ENCODE peak calls at places on chromosomes 12 and 14, in six cellular contexts. One of them, this sample, is unnamed.

GRCh38 chr12:114447274-114447716 is 41.4 kb upstream of the TBX5 start:
- DNase-seq in right lobe of liver: peak; percentile 48
- DNase-seq in CD8-positive, alpha-beta T cell: no peak
- DNase-seq in effector memory CD4-positive, alpha-beta T cell: no peak
- DNase-seq in adipocyte: no peak
- DNase-seq in esophagus squamous epithelium: no peak
- DNase-seq in this sample: no peak

GRCh38 chr14:50109342-50109741 is 7.0 kb downstream of the VCPKMT start:
- DNase-seq in right lobe of liver: no peak
- DNase-seq in CD8-positive, alpha-beta T cell: no peak
- DNase-seq in effector memory CD4-positive, alpha-beta T cell: no peak
- DNase-seq in adipocyte: peak; percentile 44
- DNase-seq in esophagus squamous epithelium: no peak
- DNase-seq in this sample: no peak

GRCh38 chr14:105248368-105249174 is at the start of gene BTBD6:
- DNase-seq in right lobe of liver: peak; percentile 91
- DNase-seq in CD8-positive, alpha-beta T cell: peak; percentile 88
- DNase-seq in effector memory CD4-positive, alpha-beta T cell: peak; percentile 81
- DNase-seq in adipocyte: peak; percentile 95
- DNase-seq in esophagus squamous epithelium: no peak
- DNase-seq in this sample: peak; percentile 84

GRCh38 chr12:45732936-45733335 is 3.4 kb downstream of the ARID2 start:
- DNase-seq in right lobe of liver: no peak
- DNase-seq in CD8-positive, alpha-beta T cell: no peak
- DNase-seq in effector memory CD4-positive, alpha-beta T cell: no peak
- DNase-seq in adipocyte: peak; percentile 30
- DNase-seq in esophagus squamous epithelium: no peak
- DNase-seq in this sample: no peak

GRCh38 chr12:53543539-53543938 is 36.3 kb upstream of the NPFF start:
- DNase-seq in right lobe of liver: no peak
- DNase-seq in CD8-positive, alpha-beta T cell: peak; percentile 27
- DNase-seq in effector memory CD4-positive, alpha-beta T cell: peak; percentile 7
- DNase-seq in adipocyte: peak; percentile 86
- DNase-seq in esophagus squamous epithelium: no peak
- DNase-seq in this sample: peak; percentile 16

GRCh38 chr14:103058209-103059055 is 1.1 kb upstream of the CDC42BPB start:
- DNase-seq in right lobe of liver: no peak
- DNase-seq in CD8-positive, alpha-beta T cell: no peak
- DNase-seq in effector memory CD4-positive, alpha-beta T cell: no peak
- DNase-seq in adipocyte: no peak
- DNase-seq in esophagus squamous epithelium: no peak
- DNase-seq in this sample: no peak

GRCh38 chr14:100144645-100144995 is 14.8 kb downstream of the DEGS2 start:
- DNase-seq in right lobe of liver: no peak
- DNase-seq in CD8-positive, alpha-beta T cell: no peak
- DNase-seq in effector memory CD4-positive, alpha-beta T cell: no peak
- DNase-seq in adipocyte: no peak
- DNase-seq in esophagus squamous epithelium: no peak
- DNase-seq in this sample: no peak

GRCh38 chr12:5383961-5384360 is 47.9 kb upstream of the NTF3 start:
- DNase-seq in right lobe of liver: no peak
- DNase-seq in CD8-positive, alpha-beta T cell: no peak
- DNase-seq in effector memory CD4-positive, alpha-beta T cell: no peak
- DNase-seq in adipocyte: no peak
- DNase-seq in esophagus squamous epithelium: no peak
- DNase-seq in this sample: no peak

GRCh38 chr12:104672501-104673265 is 215.9 kb downstream of the CHST11 start:
- DNase-seq in right lobe of liver: no peak
- DNase-seq in CD8-positive, alpha-beta T cell: no peak
- DNase-seq in effector memory CD4-positive, alpha-beta T cell: no peak
- DNase-seq in adipocyte: no peak
- DNase-seq in esophagus squamous epithelium: no peak
- DNase-seq in this sample: no peak

GRCh38 chr14:84490081-84490480 is 1039.9 kb upstream of the FLRT2 start:
- DNase-seq in right lobe of liver: no peak
- DNase-seq in CD8-positive, alpha-beta T cell: no peak
- DNase-seq in effector memory CD4-positive, alpha-beta T cell: no peak
- DNase-seq in adipocyte: no peak
- DNase-seq in esophagus squamous epithelium: no peak
- DNase-seq in this sample: no peak

GRCh38 chr12:25135531-25136154 is 59.3 kb downstream of the DNAI7 start:
- DNase-seq in right lobe of liver: no peak
- DNase-seq in CD8-positive, alpha-beta T cell: no peak
- DNase-seq in effector memory CD4-positive, alpha-beta T cell: no peak
- DNase-seq in adipocyte: no peak
- DNase-seq in esophagus squamous epithelium: no peak
- DNase-seq in this sample: no peak

GRCh38 chr14:24275524-24276139 is 4.2 kb upstream of the RABGGTA start:
- DNase-seq in right lobe of liver: peak; percentile 9
- DNase-seq in CD8-positive, alpha-beta T cell: no peak
- DNase-seq in effector memory CD4-positive, alpha-beta T cell: no peak
- DNase-seq in adipocyte: no peak
- DNase-seq in esophagus squamous epithelium: no peak
- DNase-seq in this sample: no peak

GRCh38 chr12:51388066-51388799 is 3.0 kb downstream of the GALNT6 start:
- DNase-seq in right lobe of liver: no peak
- DNase-seq in CD8-positive, alpha-beta T cell: no peak
- DNase-seq in effector memory CD4-positive, alpha-beta T cell: no peak
- DNase-seq in adipocyte: peak; percentile 93
- DNase-seq in esophagus squamous epithelium: no peak
- DNase-seq in this sample: no peak

GRCh38 chr12:46219147-46219891 is 49.5 kb downstream of the SLC38A1 start:
- DNase-seq in right lobe of liver: no peak
- DNase-seq in CD8-positive, alpha-beta T cell: no peak
- DNase-seq in effector memory CD4-positive, alpha-beta T cell: no peak
- DNase-seq in adipocyte: no peak
- DNase-seq in esophagus squamous epithelium: no peak
- DNase-seq in this sample: no peak

GRCh38 chr14:31270196-31270772 is 62.7 kb upstream of the HECTD1 start:
- DNase-seq in right lobe of liver: no peak
- DNase-seq in CD8-positive, alpha-beta T cell: no peak
- DNase-seq in effector memory CD4-positive, alpha-beta T cell: no peak
- DNase-seq in adipocyte: no peak
- DNase-seq in esophagus squamous epithelium: no peak
- DNase-seq in this sample: no peak

GRCh38 chr12:71846322-71846940 is 6.9 kb downstream of the TBC1D15 start:
- DNase-seq in right lobe of liver: no peak
- DNase-seq in CD8-positive, alpha-beta T cell: no peak
- DNase-seq in effector memory CD4-positive, alpha-beta T cell: no peak
- DNase-seq in adipocyte: peak; percentile 75
- DNase-seq in esophagus squamous epithelium: no peak
- DNase-seq in this sample: no peak

GRCh38 chr12:3022961-3023360 is 54.2 kb upstream of the TSPAN9 start:
- DNase-seq in right lobe of liver: no peak
- DNase-seq in CD8-positive, alpha-beta T cell: no peak
- DNase-seq in effector memory CD4-positive, alpha-beta T cell: no peak
- DNase-seq in adipocyte: no peak
- DNase-seq in esophagus squamous epithelium: no peak
- DNase-seq in this sample: no peak

GRCh38 chr14:75079521-75079920 is 10.1 kb downstream of the ZC2HC1C start:
- DNase-seq in right lobe of liver: no peak
- DNase-seq in CD8-positive, alpha-beta T cell: no peak
- DNase-seq in effector memory CD4-positive, alpha-beta T cell: no peak
- DNase-seq in adipocyte: peak; percentile 56
- DNase-seq in esophagus squamous epithelium: no peak
- DNase-seq in this sample: no peak

GRCh38 chr12:5498081-5498480 is 66.2 kb downstream of the NTF3 start:
- DNase-seq in right lobe of liver: no peak
- DNase-seq in CD8-positive, alpha-beta T cell: no peak
- DNase-seq in effector memory CD4-positive, alpha-beta T cell: no peak
- DNase-seq in adipocyte: no peak
- DNase-seq in esophagus squamous epithelium: no peak
- DNase-seq in this sample: no peak

GRCh38 chr14:80206351-80206750 is 5.0 kb downstream of the DIO2 start:
- DNase-seq in right lobe of liver: no peak
- DNase-seq in CD8-positive, alpha-beta T cell: no peak
- DNase-seq in effector memory CD4-positive, alpha-beta T cell: no peak
- DNase-seq in adipocyte: no peak
- DNase-seq in esophagus squamous epithelium: no peak
- DNase-seq in this sample: no peak

GRCh38 chr12:107225626-107226025 is 132.3 kb upstream of the CRY1 start:
- DNase-seq in right lobe of liver: no peak
- DNase-seq in CD8-positive, alpha-beta T cell: no peak
- DNase-seq in effector memory CD4-positive, alpha-beta T cell: no peak
- DNase-seq in adipocyte: peak; percentile 33
- DNase-seq in esophagus squamous epithelium: no peak
- DNase-seq in this sample: no peak

GRCh38 chr12:127355061-127355820 is 911.7 kb upstream of the TMEM132C start:
- DNase-seq in right lobe of liver: no peak
- DNase-seq in CD8-positive, alpha-beta T cell: no peak
- DNase-seq in effector memory CD4-positive, alpha-beta T cell: no peak
- DNase-seq in adipocyte: peak; percentile 50
- DNase-seq in esophagus squamous epithelium: no peak
- DNase-seq in this sample: no peak

GRCh38 chr12:50062733-50063452 is 5.5 kb downstream of the ASIC1 start:
- DNase-seq in right lobe of liver: peak; percentile 22
- DNase-seq in CD8-positive, alpha-beta T cell: no peak
- DNase-seq in effector memory CD4-positive, alpha-beta T cell: no peak
- DNase-seq in adipocyte: no peak
- DNase-seq in esophagus squamous epithelium: no peak
- DNase-seq in this sample: no peak

GRCh38 chr12:59911516-59911915 is 315.7 kb downstream of the SLC16A7 start:
- DNase-seq in right lobe of liver: no peak
- DNase-seq in CD8-positive, alpha-beta T cell: no peak
- DNase-seq in effector memory CD4-positive, alpha-beta T cell: no peak
- DNase-seq in adipocyte: no peak
- DNase-seq in esophagus squamous epithelium: no peak
- DNase-seq in this sample: no peak

GRCh38 chr12:26746315-26746714 is 86.7 kb downstream of the ITPR2 start:
- DNase-seq in right lobe of liver: no peak
- DNase-seq in CD8-positive, alpha-beta T cell: no peak
- DNase-seq in effector memory CD4-positive, alpha-beta T cell: no peak
- DNase-seq in adipocyte: peak; percentile 73
- DNase-seq in esophagus squamous epithelium: no peak
- DNase-seq in this sample: no peak

GRCh38 chr14:80427101-80427500 is 215.8 kb upstream of the DIO2 start:
- DNase-seq in right lobe of liver: no peak
- DNase-seq in CD8-positive, alpha-beta T cell: no peak
- DNase-seq in effector memory CD4-positive, alpha-beta T cell: no peak
- DNase-seq in adipocyte: no peak
- DNase-seq in esophagus squamous epithelium: no peak
- DNase-seq in this sample: no peak

GRCh38 chr12:31589582-31589895 is 1.4 kb downstream of the DENND5B start:
- DNase-seq in right lobe of liver: no peak
- DNase-seq in CD8-positive, alpha-beta T cell: no peak
- DNase-seq in effector memory CD4-positive, alpha-beta T cell: no peak
- DNase-seq in adipocyte: peak; percentile 85
- DNase-seq in esophagus squamous epithelium: no peak
- DNase-seq in this sample: no peak

GRCh38 chr14:21063479-21063878 is 5.9 kb downstream of the RNASE8 start:
- DNase-seq in right lobe of liver: no peak
- DNase-seq in CD8-positive, alpha-beta T cell: no peak
- DNase-seq in effector memory CD4-positive, alpha-beta T cell: no peak
- DNase-seq in adipocyte: peak; percentile 50
- DNase-seq in esophagus squamous epithelium: no peak
- DNase-seq in this sample: no peak

DNA sequence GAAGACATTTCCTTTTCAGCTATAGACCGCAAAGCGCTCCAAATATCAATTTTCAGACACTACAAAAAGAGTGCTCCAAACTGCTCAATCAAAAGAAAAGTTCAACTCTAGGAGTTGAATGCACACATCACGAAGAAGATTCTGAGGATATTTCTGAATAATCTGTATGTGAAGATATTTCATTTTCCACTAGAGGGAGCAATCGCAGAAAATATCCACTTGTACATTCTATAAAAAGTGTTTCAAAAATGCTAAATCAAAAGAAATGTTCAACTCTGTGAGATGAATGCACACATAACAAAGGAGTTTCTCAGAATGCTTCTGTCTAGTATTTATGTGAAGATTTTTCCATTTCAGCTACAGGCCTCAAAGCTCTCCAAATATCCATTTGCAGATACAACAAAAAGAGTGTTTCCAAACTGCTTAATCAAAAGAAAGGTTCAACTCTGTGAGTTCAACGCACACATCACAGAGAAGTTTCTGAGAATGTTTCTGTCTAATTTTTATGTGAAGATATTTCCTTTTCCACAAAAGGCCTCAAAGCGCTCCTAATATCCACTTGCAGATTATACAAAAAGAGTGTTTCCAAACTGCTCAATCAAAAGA is 643.8 kb upstream of the ALG10B start:
- DNase-seq in right lobe of liver: no peak
- DNase-seq in CD8-positive, alpha-beta T cell: no peak
- DNase-seq in effector memory CD4-positive, alpha-beta T cell: no peak
- DNase-seq in adipocyte: peak; percentile 30
- DNase-seq in esophagus squamous epithelium: no peak
- DNase-seq in this sample: no peak
- H3K9me3 ChIP-seq in right lobe of liver: no peaks in the 10 kb centered on the region
- H3K9me3 ChIP-seq in CD8-positive, alpha-beta T cell: no peaks in the 10 kb centered on the region
- H3K9me3 ChIP-seq in effector memory CD4-positive, alpha-beta T cell: no peaks in the 10 kb centered on the region
- H3K9me3 ChIP-seq in adipocyte: no peaks in the 10 kb centered on the region
- H3K9me3 ChIP-seq in esophagus squamous epithelium: no peaks in the 10 kb centered on the region
- H3K9me3 ChIP-seq in this sample: no peaks in the 10 kb centered on the region

DNA sequence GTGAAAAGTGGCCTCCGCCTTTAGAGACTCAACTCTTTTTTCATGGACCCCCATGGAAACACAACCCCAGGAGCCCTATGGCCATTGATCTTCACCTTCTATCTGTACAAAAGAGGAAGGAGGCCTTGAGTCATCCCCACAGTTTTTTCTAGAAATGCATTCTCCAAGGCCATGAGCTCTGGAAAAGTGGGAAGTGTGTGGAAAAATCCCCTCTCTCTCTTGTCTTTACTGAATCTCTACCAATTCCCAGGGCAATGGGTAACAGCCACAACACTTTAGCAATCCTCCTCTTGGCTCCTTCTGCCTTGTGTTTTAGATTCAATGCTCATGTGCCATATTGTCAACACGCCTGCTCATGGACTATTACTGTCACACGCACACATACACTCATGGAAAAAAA is 260.1 kb downstream of the VRK1 start:
- DNase-seq in right lobe of liver: no peak
- DNase-seq in CD8-positive, alpha-beta T cell: no peak
- DNase-seq in effector memory CD4-positive, alpha-beta T cell: no peak
- DNase-seq in adipocyte: no peak
- DNase-seq in esophagus squamous epithelium: no peak
- DNase-seq in this sample: no peak
- H3K9me3 ChIP-seq in right lobe of liver: no peaks in the 10 kb centered on the region
- H3K9me3 ChIP-seq in CD8-positive, alpha-beta T cell: no peaks in the 10 kb centered on the region
- H3K9me3 ChIP-seq in effector memory CD4-positive, alpha-beta T cell: no peaks in the 10 kb centered on the region
- H3K9me3 ChIP-seq in adipocyte: no peaks in the 10 kb centered on the region
- H3K9me3 ChIP-seq in esophagus squamous epithelium: no peaks in the 10 kb centered on the region
- H3K9me3 ChIP-seq in this sample: no peaks in the 10 kb centered on the region

DNA sequence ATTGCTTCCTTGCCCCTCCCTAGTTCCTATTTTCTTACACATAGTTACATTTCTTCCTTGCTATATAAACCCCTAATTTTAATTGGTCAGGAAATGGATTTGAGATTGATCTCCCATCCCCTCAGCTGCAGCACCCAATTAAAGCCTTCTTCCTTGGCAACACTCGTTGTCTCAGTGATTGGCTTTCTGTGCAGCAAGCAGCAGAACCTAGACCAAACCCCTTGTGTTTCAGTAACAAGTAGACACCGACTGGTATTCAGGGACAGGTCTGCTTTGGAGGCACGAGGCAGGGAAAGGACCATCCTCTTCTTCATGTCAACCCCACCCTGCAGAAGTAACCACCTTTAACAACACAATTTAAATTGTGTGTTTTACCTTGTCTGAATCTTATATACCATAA is 152.6 kb downstream of the RPAP3 start:
- DNase-seq in right lobe of liver: no peak
- DNase-seq in CD8-positive, alpha-beta T cell: no peak
- DNase-seq in effector memory CD4-positive, alpha-beta T cell: no peak
- DNase-seq in adipocyte: no peak
- DNase-seq in esophagus squamous epithelium: no peak
- DNase-seq in this sample: no peak
- H3K9me3 ChIP-seq in right lobe of liver: no peaks in the 10 kb centered on the region
- H3K9me3 ChIP-seq in CD8-positive, alpha-beta T cell: peaks cover 6% of the 10 kb centered on the region
- H3K9me3 ChIP-seq in effector memory CD4-positive, alpha-beta T cell: no peaks in the 10 kb centered on the region
- H3K9me3 ChIP-seq in adipocyte: peaks cover 11% of the 10 kb centered on the region
- H3K9me3 ChIP-seq in esophagus squamous epithelium: peaks cover 8% of the 10 kb centered on the region
- H3K9me3 ChIP-seq in this sample: no peaks in the 10 kb centered on the region

GRCh38 chr12:1655225-1655788 is 26.3 kb downstream of the WNT5B start:
- DNase-seq in right lobe of liver: no peak
- DNase-seq in CD8-positive, alpha-beta T cell: no peak
- DNase-seq in effector memory CD4-positive, alpha-beta T cell: no peak
- DNase-seq in adipocyte: no peak
- DNase-seq in esophagus squamous epithelium: no peak
- DNase-seq in this sample: no peak
- H3K9me3 ChIP-seq in right lobe of liver: no peaks in the 10 kb centered on the region
- H3K9me3 ChIP-seq in CD8-positive, alpha-beta T cell: no peaks in the 10 kb centered on the region
- H3K9me3 ChIP-seq in effector memory CD4-positive, alpha-beta T cell: no peaks in the 10 kb centered on the region
- H3K9me3 ChIP-seq in adipocyte: no peaks in the 10 kb centered on the region
- H3K9me3 ChIP-seq in esophagus squamous epithelium: no peaks in the 10 kb centered on the region
- H3K9me3 ChIP-seq in this sample: no peaks in the 10 kb centered on the region